ENCODE peak calls at places on chromosomes 16 and 17, in seven cellular contexts. G is upper lobe of right lung; B is AG04449; Y is natural killer cell; F is fibroblast of lung; D is heart right ventricle; C is CD4-positive, alpha-beta T cell. I is an unnamed sample.

GRCh38 chr17:77881545-77881944 is 77.0 kb upstream of the TNRC6C start:
- DNase-seq in G (peak; percentile 87), B (no peak), Y (peak; percentile 85), F (peak; percentile 83), D (peak; percentile 89), C (peak; percentile 67), I (no peak)

GRCh38 chr16:27704252-27704651 is 154.3 kb downstream of the KATNIP start:
- DNase-seq in G (no peak), B (no peak), Y (no peak), F (no peak), D (no peak), C (no peak), I (no peak)

GRCh38 chr16:86975445-86975844 is 341.7 kb downstream of the C16orf95 start:
- DNase-seq in G (peak; percentile 30), B (peak; percentile 52), Y (no peak), F (peak; percentile 98), D (no peak), C (no peak), I (no peak)

GRCh38 chr17:57701121-57701520 is 44.0 kb downstream of the CCDC182 start:
- DNase-seq in G (no peak), B (no peak), Y (no peak), F (no peak), D (no peak), C (no peak), I (no peak)

GRCh38 chr17:4365628-4366311 is 705 bp downstream of the UBE2G1 start:
- DNase-seq in G (no peak), B (no peak), Y (no peak), F (peak; percentile 11), D (peak; percentile 46), C (no peak), I (peak; percentile 77)

GRCh38 chr17:81065500-81065899 is 30.5 kb downstream of the BAIAP2 start:
- DNase-seq in G (no peak), B (no peak), Y (no peak), F (no peak), D (no peak), C (no peak), I (no peak)

GRCh38 chr16:12132290-12132689 is 155.8 kb downstream of the SNX29 start:
- DNase-seq in G (no peak), B (peak; percentile 37), Y (no peak), F (peak; percentile 29), D (no peak), C (no peak), I (no peak)

GRCh38 chr17:58316260-58316960 is 12.2 kb downstream of the TSPOAP1 start:
- DNase-seq in G (peak; percentile 53), B (no peak), Y (no peak), F (no peak), D (no peak), C (no peak), I (no peak)

GRCh38 chr17:79019631-79020584 is 4.1 kb upstream of the C1QTNF1 start:
- DNase-seq in G (peak; percentile 68), B (no peak), Y (no peak), F (peak; percentile 59), D (peak; percentile 65), C (peak; percentile 34), I (no peak)

GRCh38 chr16:23944381-23944780 is 108.6 kb downstream of the PRKCB start:
- DNase-seq in G (no peak), B (no peak), Y (no peak), F (no peak), D (no peak), C (no peak), I (no peak)

GRCh38 chr17:79950306-79950705 is 85.4 kb downstream of the TBC1D16 start:
- DNase-seq in G (peak; percentile 61), B (no peak), Y (no peak), F (no peak), D (no peak), C (no peak), I (peak; percentile 69)

GRCh38 chr17:78669256-78669974 is 92.2 kb upstream of the DNAH17 start:
- DNase-seq in G (no peak), B (no peak), Y (no peak), F (no peak), D (no peak), C (no peak), I (no peak)

GRCh38 chr16:84509032-84509950 is 4.8 kb upstream of the MEAK7 start:
- DNase-seq in G (peak; percentile 43), B (no peak), Y (no peak), F (no peak), D (no peak), C (no peak), I (no peak)

GRCh38 chr16:282944-283744 is at the start of gene PDIA2:
- DNase-seq in G (no peak), B (no peak), Y (no peak), F (no peak), D (no peak), C (no peak), I (no peak)

GRCh38 chr17:4054446-4054845 is 88.4 kb downstream of the ZZEF1 start:
- DNase-seq in G (no peak), B (no peak), Y (no peak), F (no peak), D (no peak), C (no peak), I (no peak)

GRCh38 chr16:50326835-50327465 is 41.8 kb downstream of the BRD7 start:
- DNase-seq in G (no peak), B (no peak), Y (peak; percentile 63), F (peak; percentile 29), D (no peak), C (peak; percentile 62), I (no peak)

GRCh38 chr17:35170968-35171771 is 23.0 kb downstream of the SLC35G3 start:
- DNase-seq in G (no peak), B (no peak), Y (peak; percentile 20), F (no peak), D (no peak), C (peak; percentile 13), I (no peak)

GRCh38 chr17:83186226-83186625 is 106.8 kb downstream of the METRNL start:
- DNase-seq in G (no peak), B (no peak), Y (peak; percentile 3), F (no peak), D (no peak), C (no peak), I (peak; percentile 45)

GRCh38 chr16:16067127-16067526 is 117.7 kb downstream of the ABCC1 start:
- DNase-seq in G (no peak), B (no peak), Y (no peak), F (peak; percentile 69), D (peak; percentile 35), C (no peak), I (no peak)

GRCh38 chr16:16063685-16064084 is 114.3 kb downstream of the ABCC1 start:
- DNase-seq in G (no peak), B (no peak), Y (no peak), F (no peak), D (no peak), C (no peak), I (no peak)

GRCh38 chr16:16064874-16065384 is 115.5 kb downstream of the ABCC1 start:
- DNase-seq in G (no peak), B (no peak), Y (no peak), F (no peak), D (no peak), C (no peak), I (no peak)

GRCh38 chr16:16059895-16060590 is 110.6 kb downstream of the ABCC1 start:
- DNase-seq in G (no peak), B (no peak), Y (no peak), F (no peak), D (no peak), C (no peak), I (no peak)

DNA sequence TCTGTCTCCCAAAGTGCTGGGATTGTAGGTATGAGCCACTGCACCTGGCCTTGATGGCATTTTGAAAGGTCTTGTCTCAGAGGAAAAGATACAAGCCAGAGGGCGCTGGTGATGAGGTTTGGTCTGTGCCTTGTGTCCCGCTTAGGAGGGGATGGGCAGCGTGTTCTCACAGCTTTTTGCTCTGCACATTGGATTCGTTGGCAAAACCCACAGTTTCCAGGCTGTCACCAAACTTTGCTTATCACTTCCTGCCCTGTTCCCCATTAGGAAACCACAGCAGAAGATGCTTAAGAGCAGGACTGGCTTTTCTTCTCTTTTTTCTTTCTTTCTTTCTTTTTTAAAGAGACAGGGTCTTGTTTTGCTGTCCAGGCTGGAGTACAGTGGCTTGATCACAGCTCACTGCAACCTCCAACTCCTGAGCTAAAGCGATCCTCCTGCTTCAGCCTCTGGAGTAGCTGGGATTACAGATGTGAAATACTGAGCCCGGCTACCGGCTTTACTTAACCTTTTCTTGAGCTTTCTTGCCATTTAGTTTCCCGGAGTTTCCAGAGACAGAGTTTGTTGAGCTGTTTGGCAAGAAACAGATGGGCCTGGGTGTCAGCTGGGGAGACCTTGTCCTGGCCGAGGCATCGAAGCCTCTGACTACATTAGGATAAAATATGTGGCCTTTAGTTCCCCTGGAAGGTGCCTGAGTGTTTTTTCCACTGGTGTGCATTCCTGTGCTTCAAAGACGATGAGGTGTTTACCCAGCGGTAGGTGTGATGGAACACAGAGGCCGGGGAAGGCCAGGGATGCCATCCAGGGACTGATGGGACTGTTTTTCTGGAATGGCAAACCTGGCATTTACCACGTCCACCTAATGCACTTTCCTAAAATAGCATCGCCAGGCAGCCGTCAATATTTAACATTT is 112.9 kb downstream of the ABCC1 start:
- DNase-seq in G (no peak), B (no peak), Y (no peak), F (no peak), D (no peak), C (no peak), I (no peak)
- TF ChIP-seq CTCF in G (no peak), B (no peak), Y (no peak), F (peak; percentile 12), D (no peak), C (no peak), I (no peak)

GRCh38 chr17:65093930-65094329 is 37.4 kb upstream of the GNA13 start:
- DNase-seq in G (no peak), B (no peak), Y (no peak), F (no peak), D (no peak), C (no peak), I (no peak)
- TF ChIP-seq CTCF in G (no peak), B (no peak), Y (no peak), F (no peak), D (no peak), C (no peak), I (peak; percentile 49)

DNA sequence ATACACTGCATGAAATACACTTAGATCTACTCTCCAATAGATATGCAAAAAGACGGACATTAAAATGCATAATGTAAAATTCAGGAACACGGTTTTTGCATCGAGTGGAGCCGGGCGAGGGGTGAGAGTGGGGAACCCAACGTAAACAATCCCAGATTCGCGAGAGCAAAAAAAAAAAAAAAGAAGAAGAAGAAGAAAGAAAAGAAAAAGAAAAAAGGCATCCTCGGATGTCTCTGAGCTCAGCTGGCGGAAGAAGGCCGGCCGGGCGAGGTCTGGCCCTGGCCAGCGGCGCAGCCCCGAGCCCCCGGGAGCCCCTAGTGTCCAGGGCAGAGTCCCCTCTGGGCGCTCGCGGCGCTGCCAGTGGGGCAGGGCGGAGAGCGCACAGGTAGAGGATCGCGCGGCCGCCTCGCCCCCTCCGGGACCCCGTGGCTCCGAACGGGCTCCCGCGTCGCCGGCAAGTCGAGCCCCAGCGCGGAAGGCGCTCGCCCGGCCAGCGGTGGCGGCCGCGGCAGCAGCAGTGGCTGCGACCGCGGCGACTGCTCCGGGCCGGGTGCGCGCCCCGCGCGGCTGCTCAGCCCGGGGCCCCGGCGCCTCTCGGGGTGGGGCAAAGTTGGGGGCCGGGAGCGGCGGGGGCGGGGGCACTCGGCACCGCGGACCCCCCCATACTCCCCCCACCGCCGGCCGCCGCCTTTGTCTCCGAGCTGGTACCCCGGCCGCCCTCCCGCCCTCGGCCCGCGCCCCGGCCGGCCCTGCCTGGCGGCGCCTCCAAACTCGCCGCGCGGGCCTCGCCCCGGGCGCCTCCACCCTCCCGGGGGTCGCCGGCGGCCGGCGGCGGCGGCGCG is 9.7 kb upstream of the ZFHX3 start:
- DNase-seq in G (peak; percentile 74), B (no peak), Y (no peak), F (peak; percentile 39), D (peak; percentile 45), C (no peak), I (no peak)
- TF ChIP-seq CTCF in G (peak; percentile 24), B (peak; percentile 26), Y (no peak), F (peak; percentile 8), D (no peak), C (no peak), I (peak; percentile 63)

GRCh38 chr16:1785846-1786170 is 3.0 kb downstream of the NUBP2 start:
- DNase-seq in G (peak; percentile 54), B (no peak), Y (peak; percentile 13), F (no peak), D (peak; percentile 14), C (no peak), I (no peak)
- TF ChIP-seq CTCF in G (no peak), B (no peak), Y (no peak), F (no peak), D (no peak), C (no peak), I (no peak)